ENCODE peak calls at places on chromosomes 6 and 20, in seven cellular contexts. N is T-helper 9 cell, R is mucosa of gallbladder, I is NCI-H1105 treated with DMSO at 0.1 percent for 48 hours, D is iris pigment epithelial cell, P is body of pancreas, Z is erythroblast. E is an unnamed sample.

GRCh38 chr6:8481727-8482126 is 46.4 kb upstream of the SLC35B3 start:
- DNase-seq in I (peak), Z (no peak), N (no peak), R (no peak), P (no peak), D (peak), E (no peak)

GRCh38 chr20:61502433-61502832 is 250.4 kb downstream of the CDH4 start:
- DNase-seq in I (no peak), N (no peak), D (peak), P (no peak), Z (no peak), R (no peak), E (no peak)

GRCh38 chr6:33872761-33873160 is 69.0 kb upstream of the MLN start:
- DNase-seq in D (no peak), I (no peak), P (no peak), N (no peak), R (no peak), Z (no peak), E (no peak)

GRCh38 chr20:6767536-6768227 is at the start of gene BMP2:
- DNase-seq in R (peak), N (no peak), P (peak), D (peak), Z (peak), I (peak), E (no peak)

GRCh38 chr6:136095961-136096360 is 154.2 kb downstream of the MTFR2 start:
- DNase-seq in I (no peak), D (peak), R (peak), N (no peak), P (peak), Z (no peak), E (no peak)

GRCh38 chr6:37820713-37821069 is 1.2 kb downstream of the ZFAND3 start:
- DNase-seq in N (no peak), P (no peak), Z (peak), I (no peak), D (no peak), R (no peak), E (no peak)

GRCh38 chr6:125512621-125513020 is 210.9 kb upstream of the HDDC2 start:
- DNase-seq in I (no peak), N (no peak), P (no peak), R (no peak), Z (peak), D (no peak), E (no peak)

GRCh38 chr20:48983423-48984400 is 62.2 kb downstream of the ARFGEF2 start:
- DNase-seq in Z (no peak), N (no peak), D (peak), P (peak), R (peak), I (no peak), E (no peak)

GRCh38 chr6:148448371-148449010 is 105.9 kb downstream of the SASH1 start:
- DNase-seq in P (no peak), D (no peak), I (no peak), Z (no peak), R (no peak), N (no peak), E (no peak)

GRCh38 chr6:150006961-150007464 is 18.3 kb downstream of the RAET1L start:
- DNase-seq in D (peak), N (no peak), Z (peak), R (no peak), I (peak), P (no peak), E (peak)

GRCh38 chr6:158565482-158566040 is 5.7 kb downstream of the TMEM181 start:
- DNase-seq in I (no peak), D (no peak), Z (no peak), N (no peak), P (no peak), R (no peak), E (no peak)

GRCh38 chr6:72894091-72894490 is 272.2 kb downstream of the KCNQ5 start:
- DNase-seq in Z (no peak), N (no peak), I (peak), D (no peak), R (no peak), P (no peak), E (no peak)

GRCh38 chr6:121523628-121524027 is 88.2 kb downstream of the GJA1 start:
- DNase-seq in Z (no peak), N (no peak), R (no peak), D (peak), I (no peak), P (no peak), E (no peak)

GRCh38 chr6:138593100-138593877 is 94.0 kb upstream of the NHSL1 start:
- DNase-seq in R (peak), Z (no peak), I (no peak), P (peak), D (peak), N (peak), E (no peak)

GRCh38 chr20:35293303-35294292 is 1.4 kb upstream of the FAM83C start:
- DNase-seq in N (no peak), D (no peak), I (no peak), P (no peak), Z (no peak), R (no peak), E (no peak)